ENCODE peak calls at places on chromosomes 3 and 15, in five cellular contexts. J, F, P, I and W are unnamed samples.

GRCh38 chr3:45597166-45597565 is 2.6 kb downstream of the LIMD1 start:
- DNase-seq in J (no peak), F (no peak), P (peak), I (no peak), W (no peak)

GRCh38 chr3:113560845-113561623 is 28.7 kb downstream of the SIDT1 start:
- DNase-seq in J (no peak), F (peak), P (no peak), I (no peak), W (no peak)

GRCh38 chr3:38247366-38248035 is 18.1 kb upstream of the SLC22A13 start:
- DNase-seq in J (peak), F (peak), P (peak), I (peak), W (peak)

GRCh38 chr3:120678331-120678845 is 3.7 kb downstream of the HGD start:
- DNase-seq in J (peak), F (peak), P (peak), I (no peak), W (peak)

GRCh38 chr3:192188218-192188835 is 539.0 kb downstream of the FGF12 start:
- DNase-seq in J (peak), F (peak), P (peak), I (no peak), W (no peak)

GRCh38 chr3:113136071-113136470 is 75.3 kb upstream of the BOC start:
- DNase-seq in J (peak), F (peak), P (peak), I (no peak), W (no peak)

GRCh38 chr3:69710153-69710977 is 28.9 kb upstream of the MITF start:
- DNase-seq in J (no peak), F (no peak), P (peak), I (no peak), W (no peak)

GRCh38 chr3:66048051-66048395 is 9.3 kb upstream of the MAGI1 start:
- DNase-seq in J (no peak), F (no peak), P (peak), I (no peak), W (no peak)

GRCh38 chr3:8442993-8443670 is 58.5 kb upstream of the LMCD1 start:
- DNase-seq in J (no peak), F (no peak), P (no peak), I (no peak), W (no peak)

GRCh38 chr3:123044981-123045763 is 17.6 kb upstream of the SEMA5B start:
- DNase-seq in J (no peak), F (no peak), P (no peak), I (no peak), W (no peak)

GRCh38 chr3:78988324-78988723 is 779.5 kb downstream of the ROBO1 start:
- DNase-seq in J (no peak), F (peak), P (peak), I (no peak), W (no peak)

GRCh38 chr3:2614578-2614977 is 495.6 kb downstream of the IL5RA start:
- DNase-seq in J (peak), F (no peak), P (no peak), I (no peak), W (no peak)

GRCh38 chr15:43204016-43204901 is 16.6 kb downstream of the EPB42 start:
- DNase-seq in J (peak), F (peak), P (peak), I (no peak), W (no peak)

GRCh38 chr15:62209322-62209721 is 44.2 kb upstream of the C2CD4B start:
- DNase-seq in J (no peak), F (no peak), P (no peak), I (peak), W (no peak)

GRCh38 chr15:27798807-27799206 is 300.3 kb downstream of the OCA2 start:
- DNase-seq in J (no peak), F (no peak), P (no peak), I (no peak), W (no peak)

GRCh38 chr3:16192176-16192811 is 17.8 kb downstream of the GALNT15 start:
- DNase-seq in J (no peak), F (no peak), P (no peak), I (no peak), W (no peak)

GRCh38 chr15:66848666-66849392 is 146.8 kb downstream of the SMAD6 start:
- DNase-seq in J (no peak), F (no peak), P (no peak), I (no peak), W (no peak)

GRCh38 chr15:76172782-76173181 is 113.0 kb downstream of the TMEM266 start:
- DNase-seq in J (no peak), F (no peak), P (no peak), I (no peak), W (no peak)

GRCh38 chr3:2985479-2985878 is 124.7 kb downstream of the IL5RA start:
- DNase-seq in J (no peak), F (no peak), P (no peak), I (no peak), W (no peak)

GRCh38 chr3:71468311-71469130 is 115.0 kb downstream of the FOXP1 start:
- DNase-seq in J (no peak), F (no peak), P (no peak), I (no peak), W (no peak)

GRCh38 chr3:191263365-191263764 is 64.3 kb downstream of the OSTN start:
- DNase-seq in J (no peak), F (no peak), P (peak), I (no peak), W (no peak)

GRCh38 chr15:39466428-39466827 is 114.5 kb upstream of the THBS1 start:
- DNase-seq in J (no peak), F (no peak), P (peak), I (no peak), W (no peak)

GRCh38 chr15:75840659-75841058 is 2.6 kb upstream of the UBE2Q2 start:
- DNase-seq in J (peak), F (peak), P (peak), I (no peak), W (no peak)

GRCh38 chr3:151371531-151371930 is 13.0 kb downstream of the P2RY12 start:
- DNase-seq in J (no peak), F (no peak), P (peak), I (no peak), W (no peak)

GRCh38 chr15:43209059-43209824 is 11.6 kb downstream of the EPB42 start:
- DNase-seq in J (no peak), F (no peak), P (peak), I (no peak), W (no peak)